ENCODE peak calls at places on chromosome 13, in nine cellular contexts. One of them, this sample, is unnamed.
A peak's percentile ranks its signal among the peaks of the same experiment; 100 is the strongest.

GRCh38 chr13:112947796-112948195 is 21.2 kb upstream of the MCF2L start:
- DNase-seq in GM23338: no peak
- DNase-seq in left ventricle myocardium inferior: no peak
- DNase-seq in breast epithelium: no peak
- DNase-seq in endothelial cell of umbilical vein: no peak
- DNase-seq in heart left ventricle: no peak
- DNase-seq in adrenal gland: peak; percentile 5
- DNase-seq in hepatocyte: no peak
- DNase-seq in fibroblast of lung: no peak
- DNase-seq in this sample: no peak

GRCh38 chr13:39401091-39401647 is 201.8 kb downstream of the LHFPL6 start:
- DNase-seq in GM23338: no peak
- DNase-seq in left ventricle myocardium inferior: no peak
- DNase-seq in breast epithelium: no peak
- DNase-seq in endothelial cell of umbilical vein: no peak
- DNase-seq in heart left ventricle: no peak
- DNase-seq in adrenal gland: no peak
- DNase-seq in hepatocyte: no peak
- DNase-seq in fibroblast of lung: no peak
- DNase-seq in this sample: no peak

GRCh38 chr13:79937311-79938243 is 403.3 kb downstream of the SPRY2 start:
- DNase-seq in GM23338: no peak
- DNase-seq in left ventricle myocardium inferior: no peak
- DNase-seq in breast epithelium: no peak
- DNase-seq in endothelial cell of umbilical vein: peak; percentile 51
- DNase-seq in heart left ventricle: no peak
- DNase-seq in adrenal gland: no peak
- DNase-seq in hepatocyte: no peak
- DNase-seq in fibroblast of lung: no peak
- DNase-seq in this sample: no peak

GRCh38 chr13:40503966-40504591 is 162.4 kb downstream of the FOXO1 start:
- DNase-seq in GM23338: peak; percentile 37
- DNase-seq in left ventricle myocardium inferior: no peak
- DNase-seq in breast epithelium: no peak
- DNase-seq in endothelial cell of umbilical vein: peak; percentile 99
- DNase-seq in heart left ventricle: no peak
- DNase-seq in adrenal gland: no peak
- DNase-seq in hepatocyte: peak; percentile 62
- DNase-seq in fibroblast of lung: peak; percentile 99
- DNase-seq in this sample: no peak

GRCh38 chr13:75935805-75936204 is 299.7 kb downstream of the LMO7 start:
- DNase-seq in GM23338: peak; percentile 57
- DNase-seq in left ventricle myocardium inferior: no peak
- DNase-seq in breast epithelium: no peak
- DNase-seq in endothelial cell of umbilical vein: no peak
- DNase-seq in heart left ventricle: no peak
- DNase-seq in adrenal gland: no peak
- DNase-seq in hepatocyte: no peak
- DNase-seq in fibroblast of lung: no peak
- DNase-seq in this sample: no peak

GRCh38 chr13:112730157-112730671 is 40.4 kb downstream of the ATP11A start:
- DNase-seq in GM23338: no peak
- DNase-seq in left ventricle myocardium inferior: peak; percentile 67
- DNase-seq in breast epithelium: no peak
- DNase-seq in endothelial cell of umbilical vein: no peak
- DNase-seq in heart left ventricle: no peak
- DNase-seq in adrenal gland: no peak
- DNase-seq in hepatocyte: no peak
- DNase-seq in fibroblast of lung: no peak
- DNase-seq in this sample: no peak

GRCh38 chr13:26621731-26622401 is 64.4 kb downstream of the WASF3 start:
- DNase-seq in GM23338: no peak
- DNase-seq in left ventricle myocardium inferior: no peak
- DNase-seq in breast epithelium: no peak
- DNase-seq in endothelial cell of umbilical vein: no peak
- DNase-seq in heart left ventricle: no peak
- DNase-seq in adrenal gland: no peak
- DNase-seq in hepatocyte: peak; percentile 50
- DNase-seq in fibroblast of lung: no peak
- DNase-seq in this sample: no peak

GRCh38 chr13:27257648-27258253 is 6.4 kb downstream of the RPL21 start:
- DNase-seq in GM23338: no peak
- DNase-seq in left ventricle myocardium inferior: no peak
- DNase-seq in breast epithelium: no peak
- DNase-seq in endothelial cell of umbilical vein: no peak
- DNase-seq in heart left ventricle: no peak
- DNase-seq in adrenal gland: no peak
- DNase-seq in hepatocyte: no peak
- DNase-seq in fibroblast of lung: no peak
- DNase-seq in this sample: no peak

GRCh38 chr13:97257800-97258799 is 36.0 kb downstream of the MBNL2 start:
- DNase-seq in GM23338: peak; percentile 79
- DNase-seq in left ventricle myocardium inferior: peak; percentile 40
- DNase-seq in breast epithelium: no peak
- DNase-seq in endothelial cell of umbilical vein: peak; percentile 98
- DNase-seq in heart left ventricle: no peak
- DNase-seq in adrenal gland: peak; percentile 93
- DNase-seq in hepatocyte: peak; percentile 72
- DNase-seq in fibroblast of lung: peak; percentile 96
- DNase-seq in this sample: peak; percentile 45

GRCh38 chr13:111031531-111031961 is 83.6 kb upstream of the ARHGEF7 start:
- DNase-seq in GM23338: no peak
- DNase-seq in left ventricle myocardium inferior: no peak
- DNase-seq in breast epithelium: no peak
- DNase-seq in endothelial cell of umbilical vein: no peak
- DNase-seq in heart left ventricle: no peak
- DNase-seq in adrenal gland: peak; percentile 47
- DNase-seq in hepatocyte: no peak
- DNase-seq in fibroblast of lung: peak; percentile 70
- DNase-seq in this sample: no peak

GRCh38 chr13:105165449-105166125 is 1369.9 kb downstream of the EFNB2 start:
- DNase-seq in GM23338: no peak
- DNase-seq in left ventricle myocardium inferior: no peak
- DNase-seq in breast epithelium: no peak
- DNase-seq in endothelial cell of umbilical vein: no peak
- DNase-seq in heart left ventricle: no peak
- DNase-seq in adrenal gland: no peak
- DNase-seq in hepatocyte: no peak
- DNase-seq in fibroblast of lung: no peak
- DNase-seq in this sample: no peak

GRCh38 chr13:97502192-97502591 is 68.2 kb downstream of the RAP2A start:
- DNase-seq in GM23338: no peak
- DNase-seq in left ventricle myocardium inferior: peak; percentile 43
- DNase-seq in breast epithelium: no peak
- DNase-seq in endothelial cell of umbilical vein: no peak
- DNase-seq in heart left ventricle: no peak
- DNase-seq in adrenal gland: no peak
- DNase-seq in hepatocyte: peak; percentile 26
- DNase-seq in fibroblast of lung: no peak
- DNase-seq in this sample: no peak

GRCh38 chr13:112725346-112726017 is 35.6 kb downstream of the ATP11A start:
- DNase-seq in GM23338: no peak
- DNase-seq in left ventricle myocardium inferior: no peak
- DNase-seq in breast epithelium: no peak
- DNase-seq in endothelial cell of umbilical vein: no peak
- DNase-seq in heart left ventricle: no peak
- DNase-seq in adrenal gland: peak; percentile 84
- DNase-seq in hepatocyte: no peak
- DNase-seq in fibroblast of lung: peak; percentile 58
- DNase-seq in this sample: no peak

GRCh38 chr13:75426421-75426820 is 55.5 kb downstream of the TBC1D4 start:
- DNase-seq in GM23338: no peak
- DNase-seq in left ventricle myocardium inferior: no peak
- DNase-seq in breast epithelium: no peak
- DNase-seq in endothelial cell of umbilical vein: no peak
- DNase-seq in heart left ventricle: no peak
- DNase-seq in adrenal gland: no peak
- DNase-seq in hepatocyte: no peak
- DNase-seq in fibroblast of lung: no peak
- DNase-seq in this sample: no peak

DNA sequence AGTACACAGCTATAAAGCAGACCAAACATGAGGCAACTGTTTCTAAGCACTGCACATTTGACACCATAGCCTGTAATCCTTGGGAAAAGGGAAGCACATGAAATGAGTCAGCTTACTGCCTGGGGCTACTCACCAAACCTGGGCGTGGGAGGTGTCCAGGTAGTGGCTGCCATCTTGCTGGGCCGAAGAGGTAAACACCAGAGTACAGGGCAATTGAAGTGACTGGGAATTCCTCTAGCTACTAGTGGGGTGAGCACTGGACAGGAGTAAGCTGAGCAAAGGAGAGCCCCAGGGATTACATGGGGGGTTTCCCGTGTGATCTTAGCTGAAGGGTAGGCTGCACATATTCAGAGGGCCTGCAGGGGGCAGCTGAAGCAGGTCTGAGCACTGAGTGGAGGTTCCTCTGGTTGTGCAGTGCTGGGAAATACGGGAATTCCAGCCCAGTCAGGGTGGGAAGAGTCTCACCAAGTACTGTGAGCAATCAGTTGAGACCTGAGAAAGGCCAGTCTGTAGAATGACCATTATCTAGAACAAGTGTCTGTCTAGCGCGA is 140.5 kb downstream of the SLC7A1 start:
- DNase-seq in GM23338: peak; percentile 63
- DNase-seq in left ventricle myocardium inferior: no peak
- DNase-seq in breast epithelium: no peak
- DNase-seq in endothelial cell of umbilical vein: peak; percentile 24
- DNase-seq in heart left ventricle: no peak
- DNase-seq in adrenal gland: no peak
- DNase-seq in hepatocyte: no peak
- DNase-seq in fibroblast of lung: peak; percentile 20
- DNase-seq in this sample: peak; percentile 34
- TF ChIP-seq CTCF in GM23338: peak; percentile 61
- TF ChIP-seq CTCF in left ventricle myocardium inferior: peak; percentile 37
- TF ChIP-seq CTCF in breast epithelium: no peak
- TF ChIP-seq CTCF in endothelial cell of umbilical vein: peak; percentile 71
- TF ChIP-seq CTCF in heart left ventricle: no peak
- TF ChIP-seq CTCF in adrenal gland: no peak
- TF ChIP-seq CTCF in hepatocyte: peak; percentile 14
- TF ChIP-seq CTCF in fibroblast of lung: no peak
- TF ChIP-seq CTCF in this sample: peak; percentile 69

GRCh38 chr13:36362251-36362650 is 16.1 kb upstream of the SPART start:
- DNase-seq in GM23338: no peak
- DNase-seq in left ventricle myocardium inferior: no peak
- DNase-seq in breast epithelium: no peak
- DNase-seq in endothelial cell of umbilical vein: no peak
- DNase-seq in heart left ventricle: no peak
- DNase-seq in adrenal gland: no peak
- DNase-seq in hepatocyte: no peak
- DNase-seq in fibroblast of lung: peak; percentile 92
- DNase-seq in this sample: no peak
- H3K4me1 ChIP-seq in GM23338: no peaks in the 10 kb centered on the region
- H3K4me1 ChIP-seq in left ventricle myocardium inferior: no peaks in the 10 kb centered on the region
- H3K4me1 ChIP-seq in breast epithelium: no peaks in the 10 kb centered on the region
- H3K4me1 ChIP-seq in endothelial cell of umbilical vein: no peaks in the 10 kb centered on the region
- H3K4me1 ChIP-seq in heart left ventricle: no peaks in the 10 kb centered on the region
- H3K4me1 ChIP-seq in adrenal gland: no peaks in the 10 kb centered on the region
- H3K4me1 ChIP-seq in hepatocyte: no peaks in the 10 kb centered on the region
- H3K4me1 ChIP-seq in fibroblast of lung: no peaks in the 10 kb centered on the region
- H3K4me1 ChIP-seq in this sample: no peaks in the 10 kb centered on the region

DNA sequence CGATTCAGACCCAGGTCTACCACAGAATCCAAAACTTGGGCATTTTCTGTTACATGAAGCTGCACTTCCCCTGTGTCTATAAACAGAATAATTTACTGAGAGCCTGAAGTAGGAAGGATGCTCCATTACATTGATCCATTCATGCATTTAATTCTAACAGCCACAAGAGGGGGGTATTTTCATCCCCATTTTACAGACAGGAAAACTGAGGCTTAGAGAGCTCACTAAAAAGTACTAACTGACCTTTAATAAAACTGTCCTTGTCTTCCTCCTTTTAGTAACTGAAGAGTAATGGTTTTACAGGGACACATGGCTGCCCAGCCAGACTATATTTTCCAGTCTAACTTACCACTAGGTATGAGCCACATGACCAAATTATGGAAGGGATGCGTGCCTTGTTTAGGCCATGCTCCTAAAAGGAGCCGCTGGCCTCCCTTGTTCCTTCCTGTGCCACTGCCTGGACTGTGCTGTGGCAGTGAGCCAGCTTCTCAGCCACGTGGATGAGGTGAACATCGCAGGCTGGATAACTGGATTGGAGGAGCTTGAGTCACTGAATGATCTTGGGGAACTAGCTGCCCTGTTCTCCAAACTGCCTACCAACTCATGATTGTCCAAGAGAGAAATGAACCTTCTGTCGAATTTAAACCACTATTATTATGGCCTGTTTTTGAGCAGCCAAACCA is 108.3 kb downstream of the DOCK9 start:
- DNase-seq in GM23338: no peak
- DNase-seq in left ventricle myocardium inferior: peak; percentile 28
- DNase-seq in breast epithelium: no peak
- DNase-seq in endothelial cell of umbilical vein: peak; percentile 79
- DNase-seq in heart left ventricle: no peak
- DNase-seq in adrenal gland: peak; percentile 53
- DNase-seq in hepatocyte: no peak
- DNase-seq in fibroblast of lung: no peak
- DNase-seq in this sample: peak; percentile 29
- TF ChIP-seq CTCF in GM23338: peak; percentile 65
- TF ChIP-seq CTCF in left ventricle myocardium inferior: peak; percentile 14
- TF ChIP-seq CTCF in breast epithelium: no peak
- TF ChIP-seq CTCF in endothelial cell of umbilical vein: no peak
- TF ChIP-seq CTCF in heart left ventricle: no peak
- TF ChIP-seq CTCF in adrenal gland: no peak
- TF ChIP-seq CTCF in hepatocyte: peak; percentile 3
- TF ChIP-seq CTCF in fibroblast of lung: peak; percentile 23
- TF ChIP-seq CTCF in this sample: no peak

GRCh38 chr13:33265133-33265532 is 20.4 kb downstream of the STARD13 start:
- DNase-seq in GM23338: no peak
- DNase-seq in left ventricle myocardium inferior: no peak
- DNase-seq in breast epithelium: no peak
- DNase-seq in endothelial cell of umbilical vein: no peak
- DNase-seq in heart left ventricle: no peak
- DNase-seq in adrenal gland: no peak
- DNase-seq in hepatocyte: no peak
- DNase-seq in fibroblast of lung: no peak
- DNase-seq in this sample: no peak

GRCh38 chr13:33263484-33263883 is 22.1 kb downstream of the STARD13 start:
- DNase-seq in GM23338: no peak
- DNase-seq in left ventricle myocardium inferior: no peak
- DNase-seq in breast epithelium: no peak
- DNase-seq in endothelial cell of umbilical vein: no peak
- DNase-seq in heart left ventricle: no peak
- DNase-seq in adrenal gland: no peak
- DNase-seq in hepatocyte: no peak
- DNase-seq in fibroblast of lung: no peak
- DNase-seq in this sample: no peak

GRCh38 chr13:33263976-33264619 is 21.5 kb downstream of the STARD13 start:
- DNase-seq in GM23338: no peak
- DNase-seq in left ventricle myocardium inferior: no peak
- DNase-seq in breast epithelium: no peak
- DNase-seq in endothelial cell of umbilical vein: no peak
- DNase-seq in heart left ventricle: no peak
- DNase-seq in adrenal gland: no peak
- DNase-seq in hepatocyte: no peak
- DNase-seq in fibroblast of lung: no peak
- DNase-seq in this sample: no peak

GRCh38 chr13:33265607-33266006 is 19.9 kb downstream of the STARD13 start:
- DNase-seq in GM23338: no peak
- DNase-seq in left ventricle myocardium inferior: no peak
- DNase-seq in breast epithelium: no peak
- DNase-seq in endothelial cell of umbilical vein: no peak
- DNase-seq in heart left ventricle: no peak
- DNase-seq in adrenal gland: no peak
- DNase-seq in hepatocyte: no peak
- DNase-seq in fibroblast of lung: no peak
- DNase-seq in this sample: no peak

GRCh38 chr13:33264620-33264978 is 21.0 kb downstream of the STARD13 start:
- DNase-seq in GM23338: no peak
- DNase-seq in left ventricle myocardium inferior: no peak
- DNase-seq in breast epithelium: no peak
- DNase-seq in endothelial cell of umbilical vein: no peak
- DNase-seq in heart left ventricle: no peak
- DNase-seq in adrenal gland: peak; percentile 83
- DNase-seq in hepatocyte: no peak
- DNase-seq in fibroblast of lung: no peak
- DNase-seq in this sample: no peak
- H3K4me1 ChIP-seq in GM23338: peaks cover 21% of the 10 kb centered on the region
- H3K4me1 ChIP-seq in left ventricle myocardium inferior: peaks cover 98% of the 10 kb centered on the region
- H3K4me1 ChIP-seq in breast epithelium: no peaks in the 10 kb centered on the region
- H3K4me1 ChIP-seq in endothelial cell of umbilical vein: peaks cover 8% of the 10 kb centered on the region
- H3K4me1 ChIP-seq in heart left ventricle: peaks cover 90% of the 10 kb centered on the region
- H3K4me1 ChIP-seq in adrenal gland: peaks cover 7% of the 10 kb centered on the region
- H3K4me1 ChIP-seq in hepatocyte: peaks cover 18% of the 10 kb centered on the region
- H3K4me1 ChIP-seq in fibroblast of lung: peaks cover 39% of the 10 kb centered on the region
- H3K4me1 ChIP-seq in this sample: peaks cover 7% of the 10 kb centered on the region